ENCODE peak calls at places on chromosomes 13 and 19, in six cellular contexts. One of them, this sample, is unnamed.

GRCh38 chr19:16351133-16351809 is 26.6 kb downstream of the KLF2 start:
- DNase-seq in left ventricle myocardium inferior: no peak
- DNase-seq in right cardiac atrium: peak; percentile 9
- DNase-seq in T-helper 17 cell: no peak
- DNase-seq in stimulated activated CD4-positive, alpha-beta T cell treated with anti-CD3 and anti-CD28 coated beads, Interleukin-4, amount 100 ng/mL, for 24 hours: no peak
- DNase-seq in adrenal gland: no peak
- DNase-seq in this sample: no peak

GRCh38 chr13:85142351-85142750 is 656.9 kb downstream of the SLITRK6 start:
- DNase-seq in adrenal gland: no peak
- DNase-seq in stimulated activated CD4-positive, alpha-beta T cell treated with anti-CD3 and anti-CD28 coated beads, Interleukin-4, amount 100 ng/mL, for 24 hours: no peak
- DNase-seq in T-helper 17 cell: no peak
- DNase-seq in left ventricle myocardium inferior: no peak
- DNase-seq in right cardiac atrium: no peak
- DNase-seq in this sample: no peak

GRCh38 chr13:113975416-113975815 is 1.5 kb upstream of the C13orf46 start:
- DNase-seq in T-helper 17 cell: no peak
- DNase-seq in right cardiac atrium: peak; percentile 35
- DNase-seq in stimulated activated CD4-positive, alpha-beta T cell treated with anti-CD3 and anti-CD28 coated beads, Interleukin-4, amount 100 ng/mL, for 24 hours: no peak
- DNase-seq in left ventricle myocardium inferior: no peak
- DNase-seq in adrenal gland: no peak
- DNase-seq in this sample: no peak

GRCh38 chr19:42524250-42524649 is 4.0 kb downstream of the CEACAM1 start:
- DNase-seq in right cardiac atrium: no peak
- DNase-seq in T-helper 17 cell: no peak
- DNase-seq in stimulated activated CD4-positive, alpha-beta T cell treated with anti-CD3 and anti-CD28 coated beads, Interleukin-4, amount 100 ng/mL, for 24 hours: no peak
- DNase-seq in left ventricle myocardium inferior: no peak
- DNase-seq in adrenal gland: no peak
- DNase-seq in this sample: no peak

GRCh38 chr19:40110570-40110969 is 19.8 kb upstream of the ZNF780A start:
- DNase-seq in right cardiac atrium: no peak
- DNase-seq in adrenal gland: no peak
- DNase-seq in stimulated activated CD4-positive, alpha-beta T cell treated with anti-CD3 and anti-CD28 coated beads, Interleukin-4, amount 100 ng/mL, for 24 hours: no peak
- DNase-seq in T-helper 17 cell: no peak
- DNase-seq in left ventricle myocardium inferior: no peak
- DNase-seq in this sample: no peak

GRCh38 chr13:113548171-113548641 is 36.3 kb upstream of the TFDP1 start:
- DNase-seq in right cardiac atrium: peak; percentile 66
- DNase-seq in left ventricle myocardium inferior: no peak
- DNase-seq in adrenal gland: peak; percentile 67
- DNase-seq in T-helper 17 cell: no peak
- DNase-seq in stimulated activated CD4-positive, alpha-beta T cell treated with anti-CD3 and anti-CD28 coated beads, Interleukin-4, amount 100 ng/mL, for 24 hours: no peak
- DNase-seq in this sample: no peak

GRCh38 chr19:46125447-46125846 is 959 bp upstream of the IGFL3 start:
- DNase-seq in adrenal gland: no peak
- DNase-seq in left ventricle myocardium inferior: no peak
- DNase-seq in right cardiac atrium: no peak
- DNase-seq in stimulated activated CD4-positive, alpha-beta T cell treated with anti-CD3 and anti-CD28 coated beads, Interleukin-4, amount 100 ng/mL, for 24 hours: no peak
- DNase-seq in T-helper 17 cell: no peak
- DNase-seq in this sample: no peak

GRCh38 chr13:34028496-34029442 is 210.8 kb downstream of the RFC3 start:
- DNase-seq in left ventricle myocardium inferior: no peak
- DNase-seq in stimulated activated CD4-positive, alpha-beta T cell treated with anti-CD3 and anti-CD28 coated beads, Interleukin-4, amount 100 ng/mL, for 24 hours: no peak
- DNase-seq in T-helper 17 cell: no peak
- DNase-seq in adrenal gland: no peak
- DNase-seq in right cardiac atrium: no peak
- DNase-seq in this sample: no peak

GRCh38 chr19:11381535-11382369 is 2.4 kb downstream of the EPOR start:
- DNase-seq in T-helper 17 cell: peak; percentile 75
- DNase-seq in right cardiac atrium: peak; percentile 90
- DNase-seq in adrenal gland: peak; percentile 94
- DNase-seq in left ventricle myocardium inferior: peak; percentile 76
- DNase-seq in stimulated activated CD4-positive, alpha-beta T cell treated with anti-CD3 and anti-CD28 coated beads, Interleukin-4, amount 100 ng/mL, for 24 hours: peak; percentile 72
- DNase-seq in this sample: peak; percentile 92

GRCh38 chr13:94620286-94620896 is 18.7 kb downstream of the GPR180 start:
- DNase-seq in stimulated activated CD4-positive, alpha-beta T cell treated with anti-CD3 and anti-CD28 coated beads, Interleukin-4, amount 100 ng/mL, for 24 hours: peak; percentile 20
- DNase-seq in T-helper 17 cell: no peak
- DNase-seq in right cardiac atrium: no peak
- DNase-seq in adrenal gland: no peak
- DNase-seq in left ventricle myocardium inferior: no peak
- DNase-seq in this sample: no peak

GRCh38 chr19:32041681-32042292 is 303.6 kb upstream of the ZNF507 start:
- DNase-seq in left ventricle myocardium inferior: peak; percentile 27
- DNase-seq in adrenal gland: peak; percentile 73
- DNase-seq in stimulated activated CD4-positive, alpha-beta T cell treated with anti-CD3 and anti-CD28 coated beads, Interleukin-4, amount 100 ng/mL, for 24 hours: no peak
- DNase-seq in T-helper 17 cell: no peak
- DNase-seq in right cardiac atrium: peak; percentile 58
- DNase-seq in this sample: no peak

GRCh38 chr19:4473708-4474503 is 1.8 kb downstream of the HDGFL2 start:
- DNase-seq in left ventricle myocardium inferior: no peak
- DNase-seq in T-helper 17 cell: no peak
- DNase-seq in adrenal gland: no peak
- DNase-seq in right cardiac atrium: peak; percentile 58
- DNase-seq in stimulated activated CD4-positive, alpha-beta T cell treated with anti-CD3 and anti-CD28 coated beads, Interleukin-4, amount 100 ng/mL, for 24 hours: no peak
- DNase-seq in this sample: no peak

GRCh38 chr13:110254151-110254679 is 52.7 kb downstream of the COL4A1 start:
- DNase-seq in stimulated activated CD4-positive, alpha-beta T cell treated with anti-CD3 and anti-CD28 coated beads, Interleukin-4, amount 100 ng/mL, for 24 hours: no peak
- DNase-seq in left ventricle myocardium inferior: no peak
- DNase-seq in right cardiac atrium: no peak
- DNase-seq in adrenal gland: peak; percentile 51
- DNase-seq in T-helper 17 cell: no peak
- DNase-seq in this sample: no peak

GRCh38 chr19:15551183-15552004 is 43.1 kb downstream of the CYP4F22 start:
- DNase-seq in adrenal gland: no peak
- DNase-seq in stimulated activated CD4-positive, alpha-beta T cell treated with anti-CD3 and anti-CD28 coated beads, Interleukin-4, amount 100 ng/mL, for 24 hours: peak; percentile 67
- DNase-seq in right cardiac atrium: peak; percentile 60
- DNase-seq in left ventricle myocardium inferior: no peak
- DNase-seq in T-helper 17 cell: peak; percentile 68
- DNase-seq in this sample: no peak

GRCh38 chr13:28805193-28805819 is 14.8 kb upstream of the MTUS2 start:
- DNase-seq in left ventricle myocardium inferior: peak; percentile 23
- DNase-seq in T-helper 17 cell: no peak
- DNase-seq in stimulated activated CD4-positive, alpha-beta T cell treated with anti-CD3 and anti-CD28 coated beads, Interleukin-4, amount 100 ng/mL, for 24 hours: peak; percentile 17
- DNase-seq in adrenal gland: no peak
- DNase-seq in right cardiac atrium: peak; percentile 75
- DNase-seq in this sample: no peak

GRCh38 chr19:10074153-10074552 is 12.0 kb upstream of the SHFL start:
- DNase-seq in T-helper 17 cell: no peak
- DNase-seq in adrenal gland: no peak
- DNase-seq in stimulated activated CD4-positive, alpha-beta T cell treated with anti-CD3 and anti-CD28 coated beads, Interleukin-4, amount 100 ng/mL, for 24 hours: peak; percentile 67
- DNase-seq in right cardiac atrium: no peak
- DNase-seq in left ventricle myocardium inferior: no peak
- DNase-seq in this sample: peak; percentile 60

GRCh38 chr13:80037505-80037888 is 303.4 kb downstream of the SPRY2 start:
- DNase-seq in right cardiac atrium: no peak
- DNase-seq in T-helper 17 cell: no peak
- DNase-seq in stimulated activated CD4-positive, alpha-beta T cell treated with anti-CD3 and anti-CD28 coated beads, Interleukin-4, amount 100 ng/mL, for 24 hours: no peak
- DNase-seq in left ventricle myocardium inferior: no peak
- DNase-seq in adrenal gland: no peak
- DNase-seq in this sample: no peak

GRCh38 chr19:3655402-3656072 is 28.9 kb upstream of the CACTIN start:
- DNase-seq in T-helper 17 cell: no peak
- DNase-seq in right cardiac atrium: no peak
- DNase-seq in stimulated activated CD4-positive, alpha-beta T cell treated with anti-CD3 and anti-CD28 coated beads, Interleukin-4, amount 100 ng/mL, for 24 hours: no peak
- DNase-seq in left ventricle myocardium inferior: no peak
- DNase-seq in adrenal gland: no peak
- DNase-seq in this sample: no peak

GRCh38 chr13:51222510-51223283 is 499 bp downstream of the FAM124A start:
- DNase-seq in left ventricle myocardium inferior: no peak
- DNase-seq in right cardiac atrium: no peak
- DNase-seq in adrenal gland: no peak
- DNase-seq in T-helper 17 cell: no peak
- DNase-seq in stimulated activated CD4-positive, alpha-beta T cell treated with anti-CD3 and anti-CD28 coated beads, Interleukin-4, amount 100 ng/mL, for 24 hours: no peak
- DNase-seq in this sample: no peak

GRCh38 chr19:38265213-38265861 is 964 bp downstream of the SPINT2 start:
- DNase-seq in T-helper 17 cell: no peak
- DNase-seq in right cardiac atrium: no peak
- DNase-seq in stimulated activated CD4-positive, alpha-beta T cell treated with anti-CD3 and anti-CD28 coated beads, Interleukin-4, amount 100 ng/mL, for 24 hours: no peak
- DNase-seq in left ventricle myocardium inferior: no peak
- DNase-seq in adrenal gland: no peak
- DNase-seq in this sample: no peak

GRCh38 chr13:88674841-88675240 is 1003.7 kb downstream of the SLITRK5 start:
- DNase-seq in T-helper 17 cell: no peak
- DNase-seq in stimulated activated CD4-positive, alpha-beta T cell treated with anti-CD3 and anti-CD28 coated beads, Interleukin-4, amount 100 ng/mL, for 24 hours: no peak
- DNase-seq in left ventricle myocardium inferior: no peak
- DNase-seq in adrenal gland: no peak
- DNase-seq in right cardiac atrium: no peak
- DNase-seq in this sample: no peak

GRCh38 chr13:79973533-79973963 is 367.4 kb downstream of the SPRY2 start:
- DNase-seq in T-helper 17 cell: no peak
- DNase-seq in left ventricle myocardium inferior: peak; percentile 45
- DNase-seq in stimulated activated CD4-positive, alpha-beta T cell treated with anti-CD3 and anti-CD28 coated beads, Interleukin-4, amount 100 ng/mL, for 24 hours: no peak
- DNase-seq in right cardiac atrium: peak; percentile 30
- DNase-seq in adrenal gland: no peak
- DNase-seq in this sample: no peak

GRCh38 chr13:79194272-79194671 is 211.8 kb downstream of the RBM26 start:
- DNase-seq in right cardiac atrium: no peak
- DNase-seq in T-helper 17 cell: no peak
- DNase-seq in stimulated activated CD4-positive, alpha-beta T cell treated with anti-CD3 and anti-CD28 coated beads, Interleukin-4, amount 100 ng/mL, for 24 hours: peak; percentile 50
- DNase-seq in adrenal gland: no peak
- DNase-seq in left ventricle myocardium inferior: no peak
- DNase-seq in this sample: no peak

GRCh38 chr13:32548837-32549236 is 10.2 kb upstream of the N4BP2L2 start:
- DNase-seq in right cardiac atrium: no peak
- DNase-seq in left ventricle myocardium inferior: no peak
- DNase-seq in adrenal gland: no peak
- DNase-seq in T-helper 17 cell: no peak
- DNase-seq in stimulated activated CD4-positive, alpha-beta T cell treated with anti-CD3 and anti-CD28 coated beads, Interleukin-4, amount 100 ng/mL, for 24 hours: no peak
- DNase-seq in this sample: no peak

GRCh38 chr13:83622422-83622784 is 259.9 kb downstream of the SLITRK1 start:
- DNase-seq in stimulated activated CD4-positive, alpha-beta T cell treated with anti-CD3 and anti-CD28 coated beads, Interleukin-4, amount 100 ng/mL, for 24 hours: no peak
- DNase-seq in T-helper 17 cell: no peak
- DNase-seq in right cardiac atrium: no peak
- DNase-seq in left ventricle myocardium inferior: no peak
- DNase-seq in adrenal gland: no peak
- DNase-seq in this sample: no peak

GRCh38 chr19:5681446-5682292 is 842 bp downstream of the HSD11B1L start:
- DNase-seq in right cardiac atrium: peak; percentile 22
- DNase-seq in adrenal gland: no peak
- DNase-seq in left ventricle myocardium inferior: no peak
- DNase-seq in stimulated activated CD4-positive, alpha-beta T cell treated with anti-CD3 and anti-CD28 coated beads, Interleukin-4, amount 100 ng/mL, for 24 hours: no peak
- DNase-seq in T-helper 17 cell: no peak
- DNase-seq in this sample: no peak

GRCh38 chr19:6378498-6378897 is 2.8 kb upstream of the PSPN start:
- DNase-seq in T-helper 17 cell: no peak
- DNase-seq in adrenal gland: no peak
- DNase-seq in right cardiac atrium: peak; percentile 46
- DNase-seq in stimulated activated CD4-positive, alpha-beta T cell treated with anti-CD3 and anti-CD28 coated beads, Interleukin-4, amount 100 ng/mL, for 24 hours: no peak
- DNase-seq in left ventricle myocardium inferior: no peak
- DNase-seq in this sample: no peak

GRCh38 chr19:33134571-33135041 is 2.7 kb downstream of the WDR88 start:
- DNase-seq in left ventricle myocardium inferior: no peak
- DNase-seq in right cardiac atrium: no peak
- DNase-seq in adrenal gland: no peak
- DNase-seq in T-helper 17 cell: no peak
- DNase-seq in stimulated activated CD4-positive, alpha-beta T cell treated with anti-CD3 and anti-CD28 coated beads, Interleukin-4, amount 100 ng/mL, for 24 hours: peak; percentile 66
- DNase-seq in this sample: peak; percentile 35

GRCh38 chr19:55027472-55028337 is 10.4 kb downstream of the GP6 start:
- DNase-seq in left ventricle myocardium inferior: no peak
- DNase-seq in adrenal gland: no peak
- DNase-seq in stimulated activated CD4-positive, alpha-beta T cell treated with anti-CD3 and anti-CD28 coated beads, Interleukin-4, amount 100 ng/mL, for 24 hours: no peak
- DNase-seq in right cardiac atrium: no peak
- DNase-seq in T-helper 17 cell: no peak
- DNase-seq in this sample: no peak

GRCh38 chr19:47001584-47001983 is 18.1 kb upstream of the NPAS1 start:
- DNase-seq in T-helper 17 cell: no peak
- DNase-seq in right cardiac atrium: no peak
- DNase-seq in left ventricle myocardium inferior: no peak
- DNase-seq in stimulated activated CD4-positive, alpha-beta T cell treated with anti-CD3 and anti-CD28 coated beads, Interleukin-4, amount 100 ng/mL, for 24 hours: no peak
- DNase-seq in adrenal gland: no peak
- DNase-seq in this sample: no peak

GRCh38 chr13:67416047-67416925 is 186.2 kb upstream of the PCDH9 start:
- DNase-seq in left ventricle myocardium inferior: no peak
- DNase-seq in stimulated activated CD4-positive, alpha-beta T cell treated with anti-CD3 and anti-CD28 coated beads, Interleukin-4, amount 100 ng/mL, for 24 hours: no peak
- DNase-seq in T-helper 17 cell: no peak
- DNase-seq in adrenal gland: peak; percentile 59
- DNase-seq in right cardiac atrium: peak; percentile 51
- DNase-seq in this sample: peak; percentile 23

GRCh38 chr13:41905600-41906254 is 55.2 kb downstream of the VWA8 start:
- DNase-seq in adrenal gland: no peak
- DNase-seq in T-helper 17 cell: no peak
- DNase-seq in stimulated activated CD4-positive, alpha-beta T cell treated with anti-CD3 and anti-CD28 coated beads, Interleukin-4, amount 100 ng/mL, for 24 hours: no peak
- DNase-seq in right cardiac atrium: no peak
- DNase-seq in left ventricle myocardium inferior: no peak
- DNase-seq in this sample: peak; percentile 39

GRCh38 chr19:6738726-6739389 is 622 bp upstream of the TRIP10 start:
- DNase-seq in adrenal gland: peak; percentile 81
- DNase-seq in right cardiac atrium: peak; percentile 86
- DNase-seq in T-helper 17 cell: no peak
- DNase-seq in stimulated activated CD4-positive, alpha-beta T cell treated with anti-CD3 and anti-CD28 coated beads, Interleukin-4, amount 100 ng/mL, for 24 hours: peak; percentile 26
- DNase-seq in left ventricle myocardium inferior: peak; percentile 60
- DNase-seq in this sample: no peak

GRCh38 chr13:107866666-107867623 is 348.4 kb downstream of the LIG4 start:
- DNase-seq in adrenal gland: no peak
- DNase-seq in T-helper 17 cell: no peak
- DNase-seq in left ventricle myocardium inferior: no peak
- DNase-seq in right cardiac atrium: no peak
- DNase-seq in stimulated activated CD4-positive, alpha-beta T cell treated with anti-CD3 and anti-CD28 coated beads, Interleukin-4, amount 100 ng/mL, for 24 hours: no peak
- DNase-seq in this sample: no peak

GRCh38 chr13:67119481-67119883 is 110.7 kb downstream of the PCDH9 start:
- DNase-seq in right cardiac atrium: no peak
- DNase-seq in stimulated activated CD4-positive, alpha-beta T cell treated with anti-CD3 and anti-CD28 coated beads, Interleukin-4, amount 100 ng/mL, for 24 hours: no peak
- DNase-seq in T-helper 17 cell: no peak
- DNase-seq in adrenal gland: no peak
- DNase-seq in left ventricle myocardium inferior: no peak
- DNase-seq in this sample: peak; percentile 15

GRCh38 chr13:41668130-41668757 is 210.9 kb downstream of the RGCC start:
- DNase-seq in left ventricle myocardium inferior: no peak
- DNase-seq in adrenal gland: peak; percentile 89
- DNase-seq in stimulated activated CD4-positive, alpha-beta T cell treated with anti-CD3 and anti-CD28 coated beads, Interleukin-4, amount 100 ng/mL, for 24 hours: peak; percentile 19
- DNase-seq in T-helper 17 cell: no peak
- DNase-seq in right cardiac atrium: peak; percentile 56
- DNase-seq in this sample: peak; percentile 35

GRCh38 chr19:40662925-40663711 is 27.3 kb downstream of the NUMBL start:
- DNase-seq in stimulated activated CD4-positive, alpha-beta T cell treated with anti-CD3 and anti-CD28 coated beads, Interleukin-4, amount 100 ng/mL, for 24 hours: peak; percentile 93
- DNase-seq in right cardiac atrium: peak; percentile 97
- DNase-seq in adrenal gland: peak; percentile 94
- DNase-seq in T-helper 17 cell: peak; percentile 85
- DNase-seq in left ventricle myocardium inferior: peak; percentile 92
- DNase-seq in this sample: peak; percentile 91

GRCh38 chr13:48446454-48446853 is 33.5 kb upstream of the LPAR6 start:
- DNase-seq in right cardiac atrium: no peak
- DNase-seq in T-helper 17 cell: no peak
- DNase-seq in stimulated activated CD4-positive, alpha-beta T cell treated with anti-CD3 and anti-CD28 coated beads, Interleukin-4, amount 100 ng/mL, for 24 hours: no peak
- DNase-seq in adrenal gland: no peak
- DNase-seq in left ventricle myocardium inferior: no peak
- DNase-seq in this sample: no peak